ENCODE peak calls at places on chromosomes 2 and 18, in ten cellular contexts. One of them, this sample, is unnamed. For H3K4me1, the result is how much of the 10 kb centered on the place peaks cover.

GRCh38 chr2:160473508-160474318 is 19.9 kb downstream of the RBMS1 start:
- DNase-seq in transverse colon: no peak
- DNase-seq in stomach: no peak
- DNase-seq in sigmoid colon: no peak
- DNase-seq in breast epithelium: no peak
- DNase-seq in prostate gland: no peak
- DNase-seq in upper lobe of left lung: no peak
- DNase-seq in endothelial cell of umbilical vein: no peak
- DNase-seq in K562: no peak
- DNase-seq in esophagus muscularis mucosa: no peak
- DNase-seq in this sample: no peak

GRCh38 chr2:239368321-239368720 is 32.5 kb downstream of the HDAC4 start:
- DNase-seq in transverse colon: no peak
- DNase-seq in stomach: no peak
- DNase-seq in sigmoid colon: peak
- DNase-seq in breast epithelium: peak
- DNase-seq in prostate gland: no peak
- DNase-seq in upper lobe of left lung: no peak
- DNase-seq in endothelial cell of umbilical vein: no peak
- DNase-seq in K562: no peak
- DNase-seq in esophagus muscularis mucosa: no peak
- DNase-seq in this sample: no peak

GRCh38 chr2:167289651-167290410 is 401.6 kb downstream of the XIRP2 start:
- DNase-seq in transverse colon: no peak
- DNase-seq in stomach: no peak
- DNase-seq in sigmoid colon: no peak
- DNase-seq in breast epithelium: no peak
- DNase-seq in prostate gland: no peak
- DNase-seq in upper lobe of left lung: no peak
- DNase-seq in endothelial cell of umbilical vein: no peak
- DNase-seq in K562: no peak
- DNase-seq in esophagus muscularis mucosa: no peak
- DNase-seq in this sample: no peak

GRCh38 chr2:26660363-26660962 is 19.3 kb upstream of the CIB4 start:
- DNase-seq in transverse colon: no peak
- DNase-seq in stomach: no peak
- DNase-seq in sigmoid colon: no peak
- DNase-seq in breast epithelium: no peak
- DNase-seq in prostate gland: no peak
- DNase-seq in upper lobe of left lung: no peak
- DNase-seq in endothelial cell of umbilical vein: no peak
- DNase-seq in K562: no peak
- DNase-seq in esophagus muscularis mucosa: no peak
- DNase-seq in this sample: no peak

GRCh38 chr18:21453512-21453862 is 147.0 kb downstream of the ESCO1 start:
- DNase-seq in transverse colon: no peak
- DNase-seq in stomach: no peak
- DNase-seq in sigmoid colon: peak
- DNase-seq in breast epithelium: no peak
- DNase-seq in prostate gland: no peak
- DNase-seq in upper lobe of left lung: no peak
- DNase-seq in endothelial cell of umbilical vein: no peak
- DNase-seq in K562: no peak
- DNase-seq in esophagus muscularis mucosa: no peak
- DNase-seq in this sample: no peak

GRCh38 chr2:223121317-223121716 is 69.3 kb downstream of the KCNE4 start:
- DNase-seq in transverse colon: no peak
- DNase-seq in stomach: no peak
- DNase-seq in sigmoid colon: no peak
- DNase-seq in breast epithelium: no peak
- DNase-seq in prostate gland: no peak
- DNase-seq in upper lobe of left lung: no peak
- DNase-seq in endothelial cell of umbilical vein: peak
- DNase-seq in K562: no peak
- DNase-seq in esophagus muscularis mucosa: no peak
- DNase-seq in this sample: no peak

GRCh38 chr18:61975526-61976326 is 82.9 kb upstream of the RNF152 start:
- DNase-seq in transverse colon: no peak
- DNase-seq in stomach: no peak
- DNase-seq in sigmoid colon: no peak
- DNase-seq in breast epithelium: no peak
- DNase-seq in prostate gland: no peak
- DNase-seq in upper lobe of left lung: no peak
- DNase-seq in endothelial cell of umbilical vein: no peak
- DNase-seq in K562: no peak
- DNase-seq in esophagus muscularis mucosa: peak
- DNase-seq in this sample: no peak

GRCh38 chr18:67600181-67600631 is 83.7 kb upstream of the DSEL start:
- DNase-seq in transverse colon: no peak
- DNase-seq in stomach: no peak
- DNase-seq in sigmoid colon: no peak
- DNase-seq in breast epithelium: no peak
- DNase-seq in prostate gland: no peak
- DNase-seq in upper lobe of left lung: no peak
- DNase-seq in endothelial cell of umbilical vein: no peak
- DNase-seq in K562: no peak
- DNase-seq in esophagus muscularis mucosa: no peak
- DNase-seq in this sample: no peak

GRCh38 chr2:233074106-233074505 is 14.0 kb downstream of the INPP5D start:
- DNase-seq in transverse colon: no peak
- DNase-seq in stomach: peak
- DNase-seq in sigmoid colon: no peak
- DNase-seq in breast epithelium: peak
- DNase-seq in prostate gland: no peak
- DNase-seq in upper lobe of left lung: no peak
- DNase-seq in endothelial cell of umbilical vein: no peak
- DNase-seq in K562: no peak
- DNase-seq in esophagus muscularis mucosa: no peak
- DNase-seq in this sample: no peak

GRCh38 chr2:239538357-239539052 is 137.7 kb upstream of the HDAC4 start:
- DNase-seq in transverse colon: no peak
- DNase-seq in stomach: no peak
- DNase-seq in sigmoid colon: peak
- DNase-seq in breast epithelium: peak
- DNase-seq in prostate gland: no peak
- DNase-seq in upper lobe of left lung: no peak
- DNase-seq in endothelial cell of umbilical vein: no peak
- DNase-seq in K562: no peak
- DNase-seq in esophagus muscularis mucosa: no peak
- DNase-seq in this sample: no peak

GRCh38 chr2:24969784-24970183 is 2.0 kb downstream of the DNAJC27 start:
- DNase-seq in transverse colon: no peak
- DNase-seq in stomach: no peak
- DNase-seq in sigmoid colon: no peak
- DNase-seq in breast epithelium: no peak
- DNase-seq in prostate gland: no peak
- DNase-seq in upper lobe of left lung: no peak
- DNase-seq in endothelial cell of umbilical vein: no peak
- DNase-seq in K562: no peak
- DNase-seq in esophagus muscularis mucosa: no peak
- DNase-seq in this sample: no peak

GRCh38 chr2:172249986-172250385 is 147.3 kb upstream of the DLX2 start:
- DNase-seq in transverse colon: no peak
- DNase-seq in stomach: no peak
- DNase-seq in sigmoid colon: no peak
- DNase-seq in breast epithelium: no peak
- DNase-seq in prostate gland: no peak
- DNase-seq in upper lobe of left lung: no peak
- DNase-seq in endothelial cell of umbilical vein: peak
- DNase-seq in K562: no peak
- DNase-seq in esophagus muscularis mucosa: no peak
- DNase-seq in this sample: no peak

GRCh38 chr2:238657132-238658053 is 190.5 kb upstream of the TWIST2 start:
- DNase-seq in transverse colon: no peak
- DNase-seq in stomach: no peak
- DNase-seq in sigmoid colon: no peak
- DNase-seq in breast epithelium: no peak
- DNase-seq in prostate gland: no peak
- DNase-seq in upper lobe of left lung: no peak
- DNase-seq in endothelial cell of umbilical vein: no peak
- DNase-seq in K562: no peak
- DNase-seq in esophagus muscularis mucosa: peak
- DNase-seq in this sample: no peak

GRCh38 chr18:1475867-1476266 is 571.2 kb downstream of the ADCYAP1 start:
- DNase-seq in transverse colon: no peak
- DNase-seq in stomach: no peak
- DNase-seq in sigmoid colon: no peak
- DNase-seq in breast epithelium: no peak
- DNase-seq in prostate gland: no peak
- DNase-seq in upper lobe of left lung: no peak
- DNase-seq in endothelial cell of umbilical vein: no peak
- DNase-seq in K562: no peak
- DNase-seq in esophagus muscularis mucosa: no peak
- DNase-seq in this sample: no peak

GRCh38 chr2:102334471-102334870 is 21.1 kb upstream of the IL18R1 start:
- DNase-seq in transverse colon: no peak
- DNase-seq in stomach: no peak
- DNase-seq in sigmoid colon: no peak
- DNase-seq in breast epithelium: no peak
- DNase-seq in prostate gland: no peak
- DNase-seq in upper lobe of left lung: no peak
- DNase-seq in endothelial cell of umbilical vein: peak
- DNase-seq in K562: no peak
- DNase-seq in esophagus muscularis mucosa: no peak
- DNase-seq in this sample: no peak

GRCh38 chr2:44715671-44716077 is 225.8 kb upstream of the SIX3 start:
- DNase-seq in transverse colon: no peak
- DNase-seq in stomach: no peak
- DNase-seq in sigmoid colon: no peak
- DNase-seq in breast epithelium: no peak
- DNase-seq in prostate gland: no peak
- DNase-seq in upper lobe of left lung: no peak
- DNase-seq in endothelial cell of umbilical vein: peak
- DNase-seq in K562: no peak
- DNase-seq in esophagus muscularis mucosa: no peak
- DNase-seq in this sample: no peak

GRCh38 chr2:112811276-112811831 is 25.2 kb downstream of the IL1B start:
- DNase-seq in transverse colon: no peak
- DNase-seq in stomach: no peak
- DNase-seq in sigmoid colon: no peak
- DNase-seq in breast epithelium: no peak
- DNase-seq in prostate gland: no peak
- DNase-seq in upper lobe of left lung: no peak
- DNase-seq in endothelial cell of umbilical vein: no peak
- DNase-seq in K562: no peak
- DNase-seq in esophagus muscularis mucosa: no peak
- DNase-seq in this sample: no peak

DNA sequence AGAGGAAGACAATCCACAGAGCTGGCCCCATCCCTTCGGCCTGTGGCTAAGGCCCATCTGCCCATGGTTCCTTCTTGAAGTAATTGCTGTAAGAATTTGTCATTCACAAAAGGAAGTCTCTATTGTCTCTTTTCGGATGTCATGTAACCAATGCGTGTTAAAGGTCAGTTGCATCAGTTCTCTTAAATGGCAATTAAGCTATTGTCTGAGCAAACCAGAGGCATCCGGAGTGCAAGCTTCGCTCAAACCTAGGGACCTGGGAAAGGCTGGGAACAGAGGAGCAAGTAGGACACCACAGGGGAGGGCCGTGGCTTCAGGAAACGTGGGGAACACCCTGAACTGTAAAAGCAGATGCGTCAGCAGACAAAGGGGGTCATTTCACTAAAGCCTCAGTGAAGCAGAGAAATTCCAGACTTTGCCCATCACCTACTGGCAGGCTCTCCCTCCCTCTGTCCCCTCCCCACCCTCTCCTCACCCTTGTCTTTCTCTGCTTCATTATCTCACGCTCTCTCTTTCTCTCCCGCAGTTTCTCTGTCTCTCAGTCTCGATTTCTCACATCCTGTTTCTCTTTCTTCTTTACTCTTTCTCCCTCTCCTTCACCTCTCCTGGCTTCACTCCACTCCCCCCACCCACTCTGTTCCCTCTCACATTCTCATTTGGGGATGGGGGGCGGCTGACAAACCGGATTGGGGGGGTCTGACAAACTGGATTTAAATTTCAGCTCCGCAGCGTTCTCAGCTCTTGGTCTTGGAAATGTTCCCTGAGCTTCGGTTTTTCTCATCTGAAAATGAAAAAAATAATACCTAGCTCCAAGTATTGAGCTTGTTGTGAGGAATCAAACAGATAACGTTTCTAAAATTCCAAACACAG is 204.6 kb upstream of the TNP1 start:
- DNase-seq in transverse colon: no peak
- DNase-seq in stomach: no peak
- DNase-seq in sigmoid colon: peak
- DNase-seq in breast epithelium: no peak
- DNase-seq in prostate gland: no peak
- DNase-seq in upper lobe of left lung: no peak
- DNase-seq in endothelial cell of umbilical vein: no peak
- DNase-seq in K562: no peak
- DNase-seq in esophagus muscularis mucosa: no peak
- DNase-seq in this sample: no peak
- H3K4me3 ChIP-seq in transverse colon: no peak
- H3K4me3 ChIP-seq in stomach: no peak
- H3K4me3 ChIP-seq in sigmoid colon: peak
- H3K4me3 ChIP-seq in breast epithelium: peak
- H3K4me3 ChIP-seq in prostate gland: no peak
- H3K4me3 ChIP-seq in upper lobe of left lung: no peak
- H3K4me3 ChIP-seq in endothelial cell of umbilical vein: no peak
- H3K4me3 ChIP-seq in K562: no peak
- H3K4me3 ChIP-seq in esophagus muscularis mucosa: peak
- H3K4me3 ChIP-seq in this sample: peak

GRCh38 chr18:34857310-34857709 is 147.2 kb downstream of the DTNA start:
- DNase-seq in transverse colon: no peak
- DNase-seq in stomach: no peak
- DNase-seq in sigmoid colon: no peak
- DNase-seq in breast epithelium: no peak
- DNase-seq in prostate gland: no peak
- DNase-seq in upper lobe of left lung: no peak
- DNase-seq in endothelial cell of umbilical vein: no peak
- DNase-seq in K562: no peak
- DNase-seq in esophagus muscularis mucosa: no peak
- DNase-seq in this sample: no peak
- TF ChIP-seq POLR2AphosphoS5 in transverse colon: no peak
- TF ChIP-seq POLR2AphosphoS5 in stomach: no peak
- TF ChIP-seq POLR2AphosphoS5 in sigmoid colon: no peak
- TF ChIP-seq POLR2AphosphoS5 in breast epithelium: no peak
- TF ChIP-seq POLR2AphosphoS5 in prostate gland: no peak
- TF ChIP-seq POLR2AphosphoS5 in upper lobe of left lung: no peak
- TF ChIP-seq POLR2AphosphoS5 in endothelial cell of umbilical vein: no peak
- TF ChIP-seq POLR2AphosphoS5 in K562: no peak
- TF ChIP-seq POLR2AphosphoS5 in esophagus muscularis mucosa: no peak
- TF ChIP-seq POLR2AphosphoS5 in this sample: no peak

GRCh38 chr2:218289639-218290315 is 2.5 kb downstream of the TMBIM1 start:
- DNase-seq in transverse colon: no peak
- DNase-seq in stomach: no peak
- DNase-seq in sigmoid colon: no peak
- DNase-seq in breast epithelium: no peak
- DNase-seq in prostate gland: peak
- DNase-seq in upper lobe of left lung: no peak
- DNase-seq in endothelial cell of umbilical vein: peak
- DNase-seq in K562: no peak
- DNase-seq in esophagus muscularis mucosa: peak
- DNase-seq in this sample: no peak
- H3K4me1 ChIP-seq in transverse colon: half or more
- H3K4me1 ChIP-seq in stomach: half or more
- H3K4me1 ChIP-seq in sigmoid colon: under half
- H3K4me1 ChIP-seq in breast epithelium: under half
- H3K4me1 ChIP-seq in prostate gland: under half
- H3K4me1 ChIP-seq in upper lobe of left lung: half or more
- H3K4me1 ChIP-seq in endothelial cell of umbilical vein: half or more
- H3K4me1 ChIP-seq in K562: half or more
- H3K4me1 ChIP-seq in esophagus muscularis mucosa: half or more
- H3K4me1 ChIP-seq in this sample: half or more

GRCh38 chr2:85702172-85702571 is 8.0 kb downstream of the GNLY start:
- DNase-seq in transverse colon: no peak
- DNase-seq in stomach: no peak
- DNase-seq in sigmoid colon: no peak
- DNase-seq in breast epithelium: no peak
- DNase-seq in prostate gland: no peak
- DNase-seq in upper lobe of left lung: no peak
- DNase-seq in endothelial cell of umbilical vein: peak
- DNase-seq in K562: no peak
- DNase-seq in esophagus muscularis mucosa: no peak
- DNase-seq in this sample: no peak
- H3K4me3 ChIP-seq in transverse colon: no peak
- H3K4me3 ChIP-seq in stomach: no peak
- H3K4me3 ChIP-seq in sigmoid colon: no peak
- H3K4me3 ChIP-seq in breast epithelium: no peak
- H3K4me3 ChIP-seq in prostate gland: no peak
- H3K4me3 ChIP-seq in upper lobe of left lung: no peak
- H3K4me3 ChIP-seq in endothelial cell of umbilical vein: no peak
- H3K4me3 ChIP-seq in K562: no peak
- H3K4me3 ChIP-seq in esophagus muscularis mucosa: no peak
- H3K4me3 ChIP-seq in this sample: no peak

This sample was measured in vagina.